ENCODE peak calls at places on chromosome 14, in four cellular contexts. Q, Z, P and E are unnamed samples.

GRCh38 chr14:99266181-99267178 is 5.5 kb downstream of the BCL11B start:
- DNase-seq in Q (peak; percentile 24), Z (peak; percentile 53), P (peak; percentile 71), E (peak; percentile 82)

GRCh38 chr14:92690171-92691011 is 58.0 kb downstream of the LGMN start:
- DNase-seq in Q (peak; percentile 45), Z (peak; percentile 59), P (peak; percentile 76), E (peak; percentile 74)

GRCh38 chr14:65959563-65960024 is 526.6 kb upstream of the CCDC196 start:
- DNase-seq in Q (no peak), Z (no peak), P (no peak), E (no peak)

GRCh38 chr14:100688598-100689499 is 37.8 kb upstream of the DLK1 start:
- DNase-seq in Q (no peak), Z (peak; percentile 82), P (peak; percentile 40), E (no peak)

GRCh38 chr14:38400751-38401150 is 144.9 kb upstream of the CLEC14A start:
- DNase-seq in Q (no peak), Z (no peak), P (no peak), E (no peak)

GRCh38 chr14:29971101-29971500 is 43.5 kb upstream of the PRKD1 start:
- DNase-seq in Q (no peak), Z (no peak), P (no peak), E (no peak)

GRCh38 chr14:24693941-24694507 is 60.0 kb upstream of the GZMB start:
- DNase-seq in Q (no peak), Z (no peak), P (no peak), E (no peak)

GRCh38 chr14:80202888-80203562 is 8.3 kb downstream of the DIO2 start:
- DNase-seq in Q (peak; percentile 6), Z (no peak), P (peak; percentile 45), E (peak; percentile 20)

GRCh38 chr14:90681889-90682429 is 134.3 kb downstream of the TTC7B start:
- DNase-seq in Q (no peak), Z (no peak), P (no peak), E (no peak)

GRCh38 chr14:105316563-105316941 is 2.0 kb downstream of the PACS2 start:
- DNase-seq in Q (no peak), Z (no peak), P (no peak), E (peak; percentile 13)

GRCh38 chr14:105314287-105315185 is at the start of gene PACS2:
- DNase-seq in Q (peak; percentile 46), Z (peak; percentile 85), P (peak; percentile 81), E (peak; percentile 98)

GRCh38 chr14:105313381-105314286 is 914 bp upstream of the PACS2 start:
- DNase-seq in Q (no peak), Z (no peak), P (no peak), E (peak; percentile 70)

GRCh38 chr14:105315941-105316562 is 1.5 kb downstream of the PACS2 start:
- DNase-seq in Q (no peak), Z (no peak), P (no peak), E (peak; percentile 28)

DNA sequence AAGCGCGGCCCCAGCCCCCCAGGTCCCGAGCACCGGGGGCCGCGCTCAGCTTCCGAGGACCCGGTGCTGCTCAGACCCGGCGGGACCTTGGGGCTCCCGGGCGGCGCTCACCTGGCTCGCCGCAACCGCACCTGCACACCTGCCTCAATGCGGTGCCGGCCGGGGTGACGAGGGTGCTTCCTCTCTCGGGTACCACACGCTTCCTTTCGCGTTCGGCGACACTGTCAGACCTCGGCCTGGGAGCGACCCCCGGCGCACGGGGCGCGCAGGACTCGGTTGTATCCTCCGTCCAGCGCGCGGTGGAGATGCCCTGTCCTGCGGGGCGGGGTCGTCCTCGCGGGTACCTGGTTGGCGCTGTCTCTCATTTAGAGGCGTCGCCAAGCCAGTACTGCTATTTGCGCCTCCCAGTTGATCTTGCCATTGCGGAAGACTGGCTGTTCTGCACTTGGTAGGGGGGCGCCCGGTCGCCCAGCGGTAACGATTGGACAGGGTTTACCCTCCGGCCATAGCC is 718 bp downstream of the PACS2 start:
- DNase-seq in Q (peak; percentile 41), Z (no peak), P (peak; percentile 35), E (peak; percentile 68)
- TF ChIP-seq RFX5 in Q (no peak), Z (no peak), P (no peak), E (no peak)

GRCh38 chr14:68792022-68792829 is 641 bp downstream of the ZFP36L1 start:
- DNase-seq in Q (no peak), Z (no peak), P (peak; percentile 38), E (no peak)
- TF ChIP-seq RFX5 in Q (no peak), Z (no peak), P (no peak), E (no peak)

DNA sequence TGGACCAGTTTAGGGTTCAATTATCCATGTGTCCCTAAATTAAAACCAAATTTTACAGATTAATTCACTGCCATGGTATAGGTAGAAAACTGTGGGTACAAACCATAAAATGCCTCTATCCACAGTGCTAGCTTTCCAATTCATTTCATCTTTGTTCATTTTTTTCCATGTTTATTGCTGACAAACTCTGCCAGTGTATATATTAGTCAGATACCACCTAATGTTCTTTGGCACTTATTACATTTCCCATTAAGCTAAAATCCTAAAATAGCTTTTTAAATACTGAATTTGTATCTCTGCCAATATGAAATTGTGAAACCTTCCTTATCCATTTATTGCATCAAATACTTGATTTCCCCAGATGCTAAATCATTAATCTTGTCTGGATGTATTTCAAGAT is 150.1 kb upstream of the FSCB start:
- DNase-seq in Q (no peak), Z (no peak), P (no peak), E (no peak)
- TF ChIP-seq RFX5 in Q (no peak), Z (no peak), P (no peak), E (no peak)

GRCh38 chr14:96055065-96055752 is 16.0 kb downstream of the C14orf132 start:
- DNase-seq in Q (no peak), Z (peak; percentile 35), P (no peak), E (peak; percentile 59)
- TF ChIP-seq RFX5 in Q (no peak), Z (no peak), P (no peak), E (no peak)

DNA sequence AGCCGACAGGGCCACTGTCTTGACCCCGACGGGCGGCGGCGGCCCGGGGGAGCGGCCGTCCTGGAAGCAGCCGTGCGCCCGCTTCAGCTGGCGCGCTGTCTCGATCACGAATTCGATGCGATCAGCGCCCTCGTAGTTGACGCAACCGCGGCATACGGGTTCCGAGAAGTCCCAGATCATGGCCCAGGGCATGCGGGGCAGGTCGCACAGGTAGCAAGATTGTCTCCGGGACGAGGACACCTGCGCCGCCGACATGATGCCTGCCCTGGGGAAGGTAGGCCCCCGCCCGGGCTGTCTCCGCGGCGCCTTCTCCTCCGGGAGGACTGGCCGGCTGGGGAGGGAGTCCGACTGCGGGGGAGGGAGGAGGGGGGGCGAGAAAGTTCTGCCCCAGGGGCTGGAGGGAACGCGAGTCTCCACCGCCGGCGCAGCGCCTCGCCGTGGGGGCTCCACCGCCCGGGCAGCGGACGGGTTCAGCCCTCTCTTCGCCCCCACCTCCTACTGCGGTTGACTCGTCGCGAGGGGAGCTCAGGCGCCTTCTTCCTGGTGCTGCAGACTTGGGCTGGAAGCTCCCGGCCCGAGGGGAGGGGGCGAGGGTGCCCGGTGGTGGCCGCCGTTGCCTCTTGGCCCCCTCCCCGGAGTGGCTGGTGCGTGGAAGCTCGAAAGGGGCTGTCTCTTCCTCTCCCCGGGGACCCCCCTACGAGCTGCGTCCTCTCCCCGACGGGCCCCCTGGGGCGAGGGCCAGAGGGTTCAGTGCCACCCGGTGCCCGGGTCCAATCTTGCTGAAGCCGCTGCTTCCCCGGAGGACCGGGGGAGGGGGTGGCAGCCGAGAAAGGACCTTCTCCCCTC is 747 bp downstream of the IRF2BPL start:
- DNase-seq in Q (no peak), Z (peak; percentile 81), P (peak; percentile 81), E (peak; percentile 82)
- TF ChIP-seq RFX5 in Q (no peak), Z (no peak), P (no peak), E (no peak)

GRCh38 chr14:68112456-68112855 is 292.9 kb downstream of the RAD51B start:
- DNase-seq in Q (no peak), Z (no peak), P (no peak), E (no peak)

GRCh38 chr14:68111733-68112270 is 292.2 kb downstream of the RAD51B start:
- DNase-seq in Q (no peak), Z (no peak), P (no peak), E (no peak)

GRCh38 chr14:68109132-68109531 is 289.6 kb downstream of the RAD51B start:
- DNase-seq in Q (no peak), Z (peak; percentile 49), P (no peak), E (no peak)

GRCh38 chr14:68113328-68113930 is 293.9 kb downstream of the RAD51B start:
- DNase-seq in Q (no peak), Z (no peak), P (no peak), E (no peak)

GRCh38 chr14:68110989-68111704 is 291.6 kb downstream of the RAD51B start:
- DNase-seq in Q (no peak), Z (no peak), P (no peak), E (no peak)
- TF ChIP-seq RFX5 in Q (no peak), Z (no peak), P (no peak), E (no peak)

GRCh38 chr14:70045296-70045695 is 143.5 kb downstream of the SLC8A3 start:
- DNase-seq in Q (no peak), Z (no peak), P (no peak), E (no peak)
- TF ChIP-seq RFX5 in Q (no peak), Z (no peak), P (no peak), E (no peak)

DNA sequence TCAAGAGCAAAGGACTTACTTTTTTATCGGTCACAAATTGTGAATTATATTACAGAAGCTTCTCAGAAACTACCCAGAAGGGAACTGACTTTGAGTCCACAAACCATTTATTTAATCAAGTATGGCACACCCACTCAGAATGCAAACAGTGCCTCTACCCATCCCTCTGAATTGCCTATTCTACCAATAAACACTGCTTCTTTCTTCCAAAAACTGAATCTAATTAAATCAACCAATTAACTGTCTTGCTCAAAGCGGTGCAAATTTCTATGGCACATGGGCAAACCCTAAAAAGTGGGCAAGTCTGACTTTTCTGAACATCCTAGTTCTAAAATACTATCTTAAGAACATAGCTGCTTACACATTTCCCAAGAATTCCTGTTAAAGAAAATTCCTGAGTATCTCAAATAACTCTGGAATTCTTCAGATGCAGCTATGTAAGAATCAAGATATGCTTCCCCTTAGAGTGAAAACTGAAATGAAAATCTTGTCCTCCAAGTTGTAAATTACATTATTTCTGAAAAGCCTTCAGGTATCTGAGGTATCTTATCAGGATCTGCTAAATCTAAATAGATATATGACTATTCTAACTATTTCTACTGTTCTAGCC is 4.3 kb downstream of the SPTLC2 start:
- DNase-seq in Q (no peak), Z (peak; percentile 71), P (no peak), E (no peak)
- TF ChIP-seq RFX5 in Q (no peak), Z (no peak), P (no peak), E (no peak)

GRCh38 chr14:97788846-97789528 is 991.8 kb downstream of the VRK1 start:
- DNase-seq in Q (no peak), Z (no peak), P (no peak), E (no peak)

GRCh38 chr14:97791072-97791471 is 993.9 kb downstream of the VRK1 start:
- DNase-seq in Q (no peak), Z (no peak), P (no peak), E (no peak)

GRCh38 chr14:97785495-97785894 is 988.3 kb downstream of the VRK1 start:
- DNase-seq in Q (no peak), Z (no peak), P (no peak), E (no peak)

GRCh38 chr14:97791906-97792305 is 994.7 kb downstream of the VRK1 start:
- DNase-seq in Q (no peak), Z (no peak), P (no peak), E (no peak)

GRCh38 chr14:97788364-97788763 is 991.2 kb downstream of the VRK1 start:
- DNase-seq in Q (no peak), Z (no peak), P (no peak), E (no peak)
- TF ChIP-seq RFX5 in Q (no peak), Z (no peak), P (no peak), E (no peak)